ENCODE peak calls at places on chromosomes 4 and X, in six cellular contexts. V, I, W, P, Z and O are unnamed samples.

GRCh38 chr4:8766610-8767009 is 105.0 kb downstream of the HMX1 start:
- DNase-seq in W (no peak), P (peak), I (no peak), V (peak), Z (no peak), O (no peak)

GRCh38 chrX:22314692-22315091 is 42.0 kb downstream of the CBLL2 start:
- DNase-seq in W (peak), Z (no peak), I (no peak), P (no peak), V (no peak), O (no peak)

GRCh38 chrX:15384304-15384703 is at the start of gene VEGFD:
- DNase-seq in V (no peak), W (peak), P (no peak), I (no peak), Z (no peak), O (no peak)

GRCh38 chr4:124111922-124112321 is 600.6 kb downstream of the ANKRD50 start:
- DNase-seq in I (peak), W (peak), V (peak), Z (no peak), P (no peak), O (no peak)

GRCh38 chr4:76200771-76201224 is 12.8 kb downstream of the SCARB2 start:
- DNase-seq in W (no peak), I (no peak), V (no peak), Z (no peak), P (no peak), O (no peak)

GRCh38 chr4:8905773-8906667 is 34.4 kb upstream of the HMX1 start:
- DNase-seq in V (no peak), Z (peak), P (peak), W (no peak), I (no peak), O (no peak)

GRCh38 chr4:15587649-15588048 is 67.5 kb downstream of the FBXL5 start:
- DNase-seq in Z (no peak), I (no peak), W (no peak), P (no peak), V (no peak), O (no peak)

GRCh38 chrX:97310373-97310772 is 426.7 kb downstream of the RPA4 start:
- DNase-seq in Z (no peak), V (no peak), W (peak), I (no peak), P (no peak), O (no peak)

GRCh38 chrX:30309139-30309571 is at the start of gene NR0B1:
- DNase-seq in I (no peak), V (peak), Z (no peak), P (no peak), W (no peak), O (no peak)

GRCh38 chrX:120144178-120144844 is 14.1 kb upstream of the RHOXF2 start:
- DNase-seq in P (no peak), W (no peak), I (no peak), Z (no peak), V (no peak), O (no peak)

GRCh38 chr4:171719691-171720090 is 93.5 kb upstream of the GALNTL6 start:
- DNase-seq in V (no peak), Z (no peak), I (no peak), P (no peak), W (no peak), O (no peak)

GRCh38 chrX:115419094-115419493 is 129.6 kb downstream of the LUZP4 start:
- DNase-seq in I (no peak), Z (no peak), P (no peak), W (peak), V (no peak), O (no peak)

GRCh38 chrX:149255860-149256259 is 249.2 kb downstream of the IDS start:
- DNase-seq in W (no peak), V (no peak), Z (no peak), I (no peak), P (no peak), O (no peak)

GRCh38 chr4:7424553-7425111 is 10.1 kb downstream of the PSAPL1 start:
- DNase-seq in W (no peak), Z (no peak), V (peak), P (peak), I (no peak), O (no peak)

GRCh38 chr4:94430416-94430815 is 21.3 kb upstream of the PDLIM5 start:
- DNase-seq in P (no peak), Z (no peak), W (no peak), V (no peak), I (no peak), O (no peak)

GRCh38 chr4:40478215-40478614 is 143.1 kb downstream of the CHRNA9 start:
- DNase-seq in P (no peak), Z (no peak), I (no peak), V (no peak), W (no peak), O (no peak)

GRCh38 chr4:138953962-138954371 is 61.6 kb upstream of the NOCT start:
- DNase-seq in Z (no peak), V (no peak), P (peak), W (peak), I (no peak), O (peak)

GRCh38 chrX:138191998-138192397 is 519.5 kb downstream of the FGF13 start:
- DNase-seq in P (no peak), I (peak), V (no peak), W (peak), Z (no peak), O (no peak)

GRCh38 chr4:19936471-19936870 is 315.2 kb upstream of the SLIT2 start:
- DNase-seq in Z (no peak), V (no peak), W (peak), P (no peak), I (no peak), O (no peak)

GRCh38 chrX:70174754-70175153 is 2.5 kb upstream of the DGAT2L6 start:
- DNase-seq in Z (no peak), P (no peak), V (no peak), W (peak), I (peak), O (no peak)

GRCh38 chr4:915041-915474 is 17.1 kb downstream of the GAK start:
- DNase-seq in P (peak), W (no peak), I (no peak), V (no peak), Z (no peak), O (no peak)

GRCh38 chr4:38034986-38035882 is 75.0 kb downstream of the PTTG2 start:
- DNase-seq in Z (no peak), W (peak), V (no peak), P (no peak), I (peak), O (peak)

GRCh38 chr4:32472918-32473317 is 1752.7 kb downstream of the PCDH7 start:
- DNase-seq in Z (no peak), P (no peak), I (no peak), V (no peak), W (no peak), O (no peak)

GRCh38 chr4:16890651-16891050 is 7.8 kb downstream of the LDB2 start:
- DNase-seq in W (no peak), I (no peak), P (no peak), Z (no peak), V (no peak), O (no peak)

GRCh38 chr4:8472166-8472688 is 31.6 kb downstream of the TRMT44 start:
- DNase-seq in I (no peak), V (no peak), W (no peak), Z (no peak), P (no peak), O (no peak)

GRCh38 chr4:80036949-80037348 is 36.1 kb downstream of the ANTXR2 start:
- DNase-seq in Z (no peak), W (peak), P (no peak), I (no peak), V (no peak), O (no peak)

GRCh38 chr4:82388405-82388804 is 14.6 kb upstream of the HNRNPD start:
- DNase-seq in I (no peak), P (no peak), W (no peak), Z (no peak), V (no peak), O (no peak)

GRCh38 chrX:55342533-55343501 is 78.1 kb upstream of the PAGE3 start:
- DNase-seq in P (no peak), V (no peak), W (no peak), Z (no peak), I (no peak), O (peak)

GRCh38 chr4:24793219-24794005 is 2.0 kb upstream of the SOD3 start:
- DNase-seq in P (no peak), I (no peak), Z (no peak), V (no peak), W (peak), O (no peak)

GRCh38 chrX:37846141-37846540 is 1.2 kb downstream of the DYNLT3 start:
- DNase-seq in W (peak), Z (no peak), P (no peak), I (no peak), V (no peak), O (no peak)

GRCh38 chrX:37846558-37846933 is 825 bp downstream of the DYNLT3 start:
- DNase-seq in W (no peak), Z (no peak), P (no peak), I (no peak), V (no peak), O (no peak)

GRCh38 chrX:37846934-37847732 is at the start of gene DYNLT3:
- DNase-seq in W (peak), V (peak), Z (peak), I (peak), P (peak), O (peak)

GRCh38 chrX:37844622-37845021 is 2.7 kb downstream of the DYNLT3 start:
- DNase-seq in W (no peak), V (no peak), P (no peak), I (no peak), Z (no peak), O (no peak)

GRCh38 chrX:37847733-37848197 is 394 bp upstream of the DYNLT3 start:
- DNase-seq in I (no peak), W (no peak), Z (no peak), V (no peak), P (no peak), O (no peak)
- TF ChIP-seq POLR2A in I (no peak), W (peak), Z (no peak), V (no peak), P (no peak), O (no peak)

DNA sequence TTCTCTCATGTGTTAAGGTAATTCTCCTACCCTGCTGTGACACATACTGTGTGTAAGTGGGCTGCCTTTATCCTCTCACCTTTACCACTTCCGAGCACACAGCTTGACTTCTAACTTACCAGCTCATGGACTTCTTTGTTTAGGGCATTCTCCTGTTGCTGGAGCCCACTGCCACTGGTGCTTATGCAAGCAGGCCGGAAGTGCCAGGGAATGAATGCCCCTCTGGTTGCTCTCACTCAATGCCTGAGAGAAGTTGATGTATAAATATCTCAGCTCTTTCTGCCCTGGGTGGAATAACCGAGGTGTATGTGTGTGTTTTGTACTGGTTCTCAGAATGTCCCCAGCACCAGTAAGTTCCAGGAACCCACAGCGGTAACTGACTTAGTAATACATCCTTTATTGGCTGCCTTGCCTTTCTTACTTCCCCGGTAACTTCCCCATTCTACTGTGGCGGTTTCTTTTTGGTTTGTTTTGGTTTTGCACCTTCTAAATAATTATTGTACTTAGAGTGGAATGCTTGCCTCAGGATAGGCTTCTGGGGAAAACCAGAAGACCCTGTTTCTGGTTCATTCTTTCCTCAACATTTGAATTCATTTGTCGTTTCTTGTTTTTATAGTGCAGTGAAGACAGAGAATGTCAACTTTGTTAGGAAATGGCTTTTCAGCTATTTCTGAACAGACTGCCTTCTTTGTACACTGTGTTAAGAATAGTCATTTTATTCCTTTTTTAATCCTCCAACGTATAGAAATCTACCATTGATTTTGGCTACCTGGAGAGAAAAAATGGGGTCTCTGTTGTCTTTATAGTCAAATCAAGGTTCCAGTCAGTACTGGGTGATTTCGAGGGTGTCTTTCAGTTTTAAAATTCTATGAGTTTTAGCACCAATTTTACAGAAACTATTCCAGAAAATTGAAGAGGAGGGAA is 45.4 kb downstream of the CXorf58 start:
- DNase-seq in P (no peak), I (no peak), Z (no peak), V (no peak), W (no peak), O (no peak)
- TF ChIP-seq POLR2A in P (no peak), I (no peak), Z (no peak), V (no peak), W (no peak), O (no peak)

DNA sequence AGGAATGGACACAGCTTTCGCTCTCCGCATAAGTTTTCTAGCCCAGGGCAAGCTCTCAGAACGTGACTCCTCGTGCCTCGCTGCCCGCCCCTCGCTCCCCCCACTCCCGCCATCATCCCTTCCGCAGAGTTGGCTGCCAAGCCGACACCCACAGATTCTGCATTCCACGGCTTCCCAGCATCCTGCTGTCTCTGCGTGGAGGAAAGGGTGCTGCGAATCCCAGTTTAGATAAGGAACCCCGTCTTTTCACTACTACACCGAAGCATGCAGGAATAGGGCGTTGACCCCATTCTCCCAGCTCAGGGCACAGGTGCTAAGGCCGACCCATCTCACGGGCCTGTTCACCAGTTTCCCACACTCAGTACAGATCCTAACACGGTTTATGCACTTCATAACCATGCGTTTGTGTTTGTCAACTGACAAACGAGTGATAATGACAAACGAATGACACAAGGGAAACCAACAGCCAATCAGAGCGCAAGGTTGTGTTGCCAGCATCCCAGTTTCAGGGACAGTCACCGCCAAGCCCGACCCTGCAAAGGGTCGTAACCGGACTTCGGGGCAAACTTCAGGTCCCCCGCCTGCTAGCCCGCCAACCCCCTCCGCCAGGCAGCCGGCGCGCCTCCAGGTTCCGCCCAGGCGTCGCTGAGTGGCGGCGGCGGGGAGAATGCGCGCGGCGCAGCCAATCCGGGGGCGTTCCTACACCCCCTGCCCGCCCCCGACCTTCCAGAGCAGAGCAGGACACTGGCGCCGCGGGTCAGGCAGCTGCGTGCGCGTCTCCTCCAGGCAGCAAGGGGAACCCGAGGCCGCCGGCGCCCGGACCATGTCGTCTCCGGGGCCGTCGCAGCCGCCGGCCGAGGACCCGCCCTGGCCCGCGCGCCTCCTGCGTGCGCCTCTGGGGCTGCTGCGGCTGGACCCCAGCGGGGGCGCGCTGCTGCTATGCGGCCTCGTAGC is at the start of gene CYP2U1:
- DNase-seq in P (peak), V (peak), W (peak), Z (peak), I (peak), O (peak)
- TF ChIP-seq POLR2A in P (no peak), V (peak), W (no peak), Z (peak), I (peak), O (peak)

GRCh38 chrX:48595929-48596328 is 1.4 kb upstream of the WDR13 start:
- DNase-seq in P (no peak), Z (no peak), I (no peak), W (no peak), V (no peak), O (no peak)

GRCh38 chrX:48598645-48599044 is 1.4 kb downstream of the WDR13 start:
- DNase-seq in V (no peak), Z (no peak), W (no peak), P (no peak), I (no peak), O (no peak)

GRCh38 chrX:48599341-48599740 is 2.0 kb downstream of the WDR13 start:
- DNase-seq in W (no peak), Z (no peak), V (no peak), I (no peak), P (no peak), O (no peak)

GRCh38 chrX:48600226-48600625 is 2.9 kb downstream of the WDR13 start:
- DNase-seq in I (no peak), W (no peak), Z (no peak), P (no peak), V (no peak), O (no peak)

DNA sequence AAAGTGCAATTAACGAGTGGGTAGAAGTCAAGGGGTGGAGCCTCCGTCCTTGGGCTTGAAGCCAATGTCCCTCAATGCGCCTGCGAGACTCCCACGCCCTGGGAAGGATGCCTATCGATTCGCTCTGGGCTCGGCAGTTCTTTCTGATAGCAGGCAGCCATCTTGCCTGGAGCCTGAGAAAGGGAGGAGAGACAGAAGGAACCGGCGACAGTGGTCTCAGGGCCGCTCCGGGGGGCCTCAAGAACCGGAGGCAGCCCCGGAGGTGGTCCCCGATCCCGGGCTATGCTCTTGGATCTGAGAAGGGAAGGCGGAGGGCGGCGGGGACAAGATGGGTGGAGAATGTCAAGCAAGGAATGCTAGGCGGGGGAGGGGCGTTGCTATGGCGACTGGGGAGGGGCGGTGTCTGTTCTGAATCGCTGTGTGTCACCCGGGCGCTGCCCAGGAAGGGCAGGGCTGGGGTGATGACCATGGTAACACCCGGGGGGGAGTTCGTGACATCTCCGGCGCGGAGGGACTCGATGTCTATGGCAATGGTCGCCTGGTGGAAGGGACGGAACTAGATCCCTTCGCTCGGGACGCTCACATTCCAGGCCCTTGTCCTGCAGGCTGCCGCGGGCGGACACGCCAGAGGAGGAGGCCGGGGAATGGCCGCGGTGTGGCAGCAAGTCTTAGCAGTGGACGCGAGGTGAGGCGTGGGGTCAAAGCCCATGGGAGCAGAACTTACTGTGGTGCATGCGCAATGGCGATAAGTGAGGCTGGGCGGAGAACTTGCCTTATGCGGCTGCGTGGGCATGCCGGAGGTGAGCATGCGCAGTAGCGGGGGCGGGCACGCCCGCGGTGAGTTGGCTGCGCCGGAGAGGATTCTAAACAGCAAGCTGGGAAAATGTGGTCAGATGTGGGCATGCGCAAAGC is at the start of gene WDR13:
- DNase-seq in Z (peak), W (peak), I (peak), P (peak), V (peak), O (peak)
- TF ChIP-seq POLR2A in Z (peak), W (peak), I (peak), P (no peak), V (peak), O (peak)

DNA sequence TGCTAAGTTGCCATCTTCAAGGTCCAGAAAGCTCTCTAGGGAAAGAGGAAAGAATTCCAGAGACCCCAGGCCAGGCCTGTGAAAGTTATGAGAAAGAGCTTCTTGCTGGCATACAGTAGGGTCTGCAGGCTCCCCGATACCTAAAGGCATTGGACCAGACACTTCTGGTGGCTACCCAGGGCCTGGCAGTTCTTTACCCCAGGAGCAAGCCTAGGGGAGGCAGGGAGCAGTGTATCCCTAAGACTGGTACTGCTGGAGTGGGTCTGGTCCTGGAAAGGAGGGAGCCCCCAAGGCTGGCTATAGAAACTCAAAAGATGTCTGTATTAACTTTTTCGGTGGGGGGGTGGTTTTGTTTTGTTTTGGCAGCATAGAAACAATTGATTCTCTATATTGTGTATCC is 19.8 kb upstream of the FAM193A start:
- DNase-seq in Z (no peak), P (no peak), W (no peak), V (no peak), I (no peak), O (no peak)
- TF ChIP-seq POLR2A in Z (no peak), P (no peak), W (no peak), V (no peak), I (no peak), O (no peak)